ENCODE peak calls at places on chromosome 14, in ten cellular contexts. C is cardiac fibroblast; K is OCI-M1; Z is stimulated activated CD4-positive, alpha-beta T cell treated with anti-CD3 and anti-CD28 coated beads, Interleukin-15, amount 100 ng/mL, for 1 hour; A is substantia nigra; P is naive thymus-derived CD8-positive, alpha-beta T cell; T is ACHN; R is stimulated activated CD8-positive, alpha-beta memory T cell treated with anti-CD3 and anti-CD28 coated beads, Interleukin-12 subunit alpha, Interleukin-12 subunit beta, amount 100 ng/mL, for 1 hour; E is HTR-8/SVneo; N is astrocyte of the cerebellum. Q is an unnamed sample.

GRCh38 chr14:32654106-32654505 is 284.6 kb upstream of the NPAS3 start:
- DNase-seq in C (no peak), K (no peak), Z (no peak), A (no peak), P (no peak), T (no peak), R (no peak), E (no peak), N (no peak), Q (no peak)

GRCh38 chr14:23577710-23578392 is 739 bp downstream of the JPH4 start:
- DNase-seq in C (no peak), K (no peak), Z (no peak), A (no peak), P (no peak), T (no peak), R (no peak), E (no peak), N (no peak), Q (no peak)

GRCh38 chr14:53458368-53458814 is 305.3 kb upstream of the DDHD1 start:
- DNase-seq in C (peak; percentile 56), K (no peak), Z (no peak), A (no peak), P (no peak), T (peak; percentile 19), R (no peak), E (peak; percentile 71), N (peak; percentile 26), Q (peak; percentile 85)

GRCh38 chr14:73718742-73719251 is 4.6 kb upstream of the PNMA1 start:
- DNase-seq in C (no peak), K (no peak), Z (no peak), A (no peak), P (no peak), T (no peak), R (no peak), E (no peak), N (no peak), Q (no peak)

GRCh38 chr14:81273521-81273920 is 52.8 kb upstream of the GTF2A1 start:
- DNase-seq in C (no peak), K (no peak), Z (no peak), A (no peak), P (no peak), T (no peak), R (no peak), E (no peak), N (no peak), Q (no peak)

GRCh38 chr14:54173782-54174181 is 217.2 kb upstream of the BMP4 start:
- DNase-seq in C (peak; percentile 35), K (no peak), Z (no peak), A (no peak), P (no peak), T (no peak), R (no peak), E (no peak), N (no peak), Q (no peak)

GRCh38 chr14:68786491-68787234 is 6.2 kb downstream of the ZFP36L1 start:
- DNase-seq in C (peak; percentile 87), K (no peak), Z (no peak), A (no peak), P (no peak), T (peak; percentile 87), R (no peak), E (no peak), N (no peak), Q (peak; percentile 82)

GRCh38 chr14:65373671-65374039 is 38.9 kb upstream of the FUT8 start:
- DNase-seq in C (peak; percentile 21), K (no peak), Z (no peak), A (peak; percentile 61), P (no peak), T (no peak), R (no peak), E (no peak), N (no peak), Q (no peak)

GRCh38 chr14:90828642-90829487 is 12.6 kb upstream of the TTC7B start:
- DNase-seq in C (no peak), K (peak; percentile 67), Z (no peak), A (no peak), P (peak; percentile 20), T (no peak), R (no peak), E (no peak), N (no peak), Q (no peak)

GRCh38 chr14:20802341-20803084 is at the start of gene RNASE1:
- DNase-seq in C (peak; percentile 37), K (no peak), Z (no peak), A (peak; percentile 59), P (no peak), T (no peak), R (no peak), E (no peak), N (no peak), Q (peak; percentile 17)

GRCh38 chr14:63632932-63633514 is 8.6 kb downstream of the WDR89 start:
- DNase-seq in C (peak; percentile 48), K (peak; percentile 62), Z (no peak), A (no peak), P (peak; percentile 64), T (peak; percentile 54), R (no peak), E (peak; percentile 82), N (no peak), Q (peak; percentile 33)

GRCh38 chr14:76780875-76781647 is 19.8 kb downstream of the VASH1 start:
- DNase-seq in C (peak; percentile 51), K (no peak), Z (no peak), A (peak; percentile 83), P (no peak), T (no peak), R (no peak), E (no peak), N (no peak), Q (no peak)

GRCh38 chr14:44379292-44379977 is 127.6 kb downstream of the FSCB start:
- DNase-seq in C (peak; percentile 25), K (peak; percentile 39), Z (no peak), A (no peak), P (no peak), T (no peak), R (no peak), E (no peak), N (no peak), Q (no peak)

GRCh38 chr14:93064411-93065271 is 51.1 kb downstream of the ITPK1 start:
- DNase-seq in C (no peak), K (no peak), Z (no peak), A (no peak), P (no peak), T (no peak), R (no peak), E (no peak), N (no peak), Q (no peak)

GRCh38 chr14:95318870-95319311 is 817 bp downstream of the CLMN start:
- DNase-seq in C (no peak), K (no peak), Z (no peak), A (no peak), P (peak; percentile 16), T (no peak), R (no peak), E (no peak), N (no peak), Q (no peak)

GRCh38 chr14:20714593-20715250 is 26.2 kb downstream of the ANG start:
- DNase-seq in C (peak; percentile 87), K (no peak), Z (no peak), A (peak; percentile 52), P (no peak), T (no peak), R (no peak), E (no peak), N (peak; percentile 9), Q (no peak)

GRCh38 chr14:100536721-100537700 is 50.2 kb downstream of the BEGAIN start:
- DNase-seq in C (no peak), K (no peak), Z (no peak), A (no peak), P (no peak), T (no peak), R (no peak), E (no peak), N (no peak), Q (no peak)

GRCh38 chr14:66281036-66281776 is 205.0 kb upstream of the CCDC196 start:
- DNase-seq in C (peak; percentile 23), K (no peak), Z (no peak), A (peak; percentile 34), P (no peak), T (no peak), R (no peak), E (no peak), N (no peak), Q (no peak)

GRCh38 chr14:100975668-100976067 is 72.1 kb upstream of the RTL1 start:
- DNase-seq in C (no peak), K (no peak), Z (no peak), A (no peak), P (no peak), T (peak; percentile 56), R (no peak), E (no peak), N (no peak), Q (no peak)

GRCh38 chr14:103524002-103524785 is 1.6 kb upstream of the CKB start:
- DNase-seq in C (no peak), K (no peak), Z (no peak), A (no peak), P (no peak), T (no peak), R (no peak), E (no peak), N (no peak), Q (no peak)